ENCODE peak calls at places on chromosomes 2 and 18, in eight cellular contexts. Y, C, L, T, R, P, D and H are unnamed samples.

GRCh38 chr2:56357655-56358295 is 174.0 kb downstream of the CCDC85A start:
- DNase-seq in Y (no peak), C (no peak), L (no peak), T (no peak), R (no peak), P (peak; percentile 3), D (peak; percentile 12), H (no peak)

GRCh38 chr2:18435425-18436037 is 124.9 kb downstream of the RDH14 start:
- DNase-seq in Y (no peak), C (peak; percentile 63), L (no peak), T (no peak), R (no peak), P (peak; percentile 51), D (peak; percentile 69), H (peak; percentile 10)

GRCh38 chr2:166803314-166803986 is 84.8 kb upstream of the XIRP2 start:
- DNase-seq in Y (no peak), C (peak; percentile 0), L (no peak), T (no peak), R (no peak), P (no peak), D (peak; percentile 75), H (no peak)

GRCh38 chr18:11391636-11392035 is 217.8 kb upstream of the SLC35G4 start:
- DNase-seq in Y (no peak), C (no peak), L (no peak), T (no peak), R (no peak), P (no peak), D (no peak), H (no peak)

GRCh38 chr18:63236990-63237389 is 82.6 kb downstream of the BCL2 start:
- DNase-seq in Y (no peak), C (no peak), L (no peak), T (no peak), R (no peak), P (no peak), D (no peak), H (no peak)

GRCh38 chr2:62014102-62014501 is 108.6 kb downstream of the COMMD1 start:
- DNase-seq in Y (peak; percentile 51), C (peak; percentile 29), L (no peak), T (no peak), R (peak; percentile 5), P (peak; percentile 76), D (peak; percentile 95), H (peak; percentile 17)

GRCh38 chr2:46929612-46930011 is 14.0 kb upstream of the MCFD2 start:
- DNase-seq in Y (no peak), C (no peak), L (no peak), T (no peak), R (no peak), P (no peak), D (peak; percentile 38), H (no peak)

GRCh38 chr2:86788881-86789686 is 1.6 kb downstream of the CD8A start:
- DNase-seq in Y (no peak), C (no peak), L (no peak), T (no peak), R (no peak), P (no peak), D (peak; percentile 52), H (peak; percentile 68)

GRCh38 chr2:17754773-17755425 is 961 bp downstream of the GEN1 start:
- DNase-seq in Y (no peak), C (no peak), L (no peak), T (no peak), R (no peak), P (no peak), D (peak; percentile 41), H (no peak)

GRCh38 chr2:190574169-190574568 is 39.6 kb upstream of the NEMP2 start:
- DNase-seq in Y (no peak), C (no peak), L (no peak), T (no peak), R (no peak), P (no peak), D (no peak), H (no peak)

GRCh38 chr2:16303761-16304160 is 361.9 kb downstream of the CYRIA start:
- DNase-seq in Y (no peak), C (no peak), L (no peak), T (no peak), R (no peak), P (no peak), D (no peak), H (peak; percentile 27)

GRCh38 chr2:217875138-217875537 is 127.7 kb downstream of the TNS1 start:
- DNase-seq in Y (no peak), C (no peak), L (no peak), T (no peak), R (no peak), P (no peak), D (no peak), H (no peak)

GRCh38 chr2:115757286-115757685 is 1314.8 kb downstream of the DPP10 start:
- DNase-seq in Y (no peak), C (no peak), L (no peak), T (no peak), R (no peak), P (no peak), D (no peak), H (no peak)

GRCh38 chr2:121185571-121186074 is 99.4 kb downstream of the TFCP2L1 start:
- DNase-seq in Y (peak; percentile 21), C (no peak), L (no peak), T (no peak), R (no peak), P (peak; percentile 66), D (no peak), H (peak; percentile 17)

GRCh38 chr18:25561923-25562322 is 210.0 kb upstream of the ZNF521 start:
- DNase-seq in Y (no peak), C (peak; percentile 8), L (no peak), T (no peak), R (no peak), P (no peak), D (peak; percentile 22), H (peak; percentile 5)

GRCh38 chr2:70959851-70960832 is 18.3 kb upstream of the ANKRD53 start:
- DNase-seq in Y (no peak), C (no peak), L (no peak), T (no peak), R (no peak), P (no peak), D (no peak), H (no peak)

GRCh38 chr2:29063646-29064372 is 10.5 kb downstream of the PCARE start:
- DNase-seq in Y (peak; percentile 50), C (peak; percentile 49), L (no peak), T (no peak), R (no peak), P (no peak), D (no peak), H (no peak)

GRCh38 chr2:101704816-101705565 is 7.5 kb downstream of the MAP4K4 start:
- DNase-seq in Y (no peak), C (no peak), L (no peak), T (no peak), R (no peak), P (no peak), D (no peak), H (no peak)

GRCh38 chr2:158926478-158926948 is 41.9 kb upstream of the TANC1 start:
- DNase-seq in Y (no peak), C (no peak), L (no peak), T (no peak), R (no peak), P (no peak), D (no peak), H (no peak)

GRCh38 chr18:8478166-8478967 is 130.9 kb upstream of the RAB12 start:
- DNase-seq in Y (no peak), C (peak; percentile 6), L (peak; percentile 34), T (peak; percentile 73), R (peak; percentile 14), P (peak; percentile 24), D (peak; percentile 60), H (peak; percentile 86)

GRCh38 chr2:70641263-70641784 is 87.7 kb upstream of the TGFA start:
- DNase-seq in Y (no peak), C (no peak), L (no peak), T (no peak), R (no peak), P (no peak), D (no peak), H (no peak)

GRCh38 chr2:6864938-6865345 is 765 bp downstream of the CMPK2 start:
- DNase-seq in Y (no peak), C (no peak), L (peak; percentile 18), T (no peak), R (no peak), P (no peak), D (peak; percentile 31), H (peak; percentile 19)